ENCODE peak calls at places on chromosomes 6 and 20, in ten cellular contexts. N, D, X, P, R, E, A, I, G and B are unnamed samples.

GRCh38 chr6:139927742-139928305 is 553.4 kb upstream of the CITED2 start:
- DNase-seq in E (no peak), G (no peak), I (no peak), D (no peak), A (no peak), R (peak), X (no peak), N (no peak), P (no peak), B (no peak)

GRCh38 chr6:96450082-96450759 is 71.4 kb upstream of the UFL1 start:
- DNase-seq in G (no peak), X (no peak), N (no peak), I (no peak), E (peak), P (no peak), R (no peak), D (no peak), A (no peak), B (no peak)

GRCh38 chr6:17103715-17104114 is 1.9 kb downstream of the STMND1 start:
- DNase-seq in N (no peak), A (peak), D (no peak), E (no peak), X (no peak), I (no peak), G (peak), P (no peak), R (no peak), B (no peak)

GRCh38 chr6:33008944-33009861 is at the start of gene HLA-DOA:
- DNase-seq in I (no peak), X (peak), D (peak), A (no peak), R (peak), E (peak), P (no peak), G (peak), N (peak), B (no peak)

GRCh38 chr6:118553132-118553531 is 5.0 kb downstream of the PLN start:
- DNase-seq in E (no peak), A (no peak), P (no peak), N (no peak), G (no peak), R (no peak), I (no peak), X (no peak), D (no peak), B (no peak)

GRCh38 chr6:46323312-46323965 is 152.7 kb upstream of the ENPP5 start:
- DNase-seq in D (no peak), R (peak), A (no peak), I (no peak), P (no peak), G (peak), X (no peak), E (no peak), N (no peak), B (no peak)

GRCh38 chr20:51434556-51435256 is 107.8 kb downstream of the NFATC2 start:
- DNase-seq in R (peak), X (no peak), A (no peak), P (no peak), I (no peak), E (no peak), D (no peak), G (peak), N (no peak), B (no peak)

GRCh38 chr6:36075656-36076055 is 48.0 kb downstream of the MAPK14 start:
- DNase-seq in A (peak), P (no peak), N (no peak), G (no peak), D (no peak), I (no peak), R (no peak), X (no peak), E (no peak), B (no peak)

GRCh38 chr20:50580016-50580747 is 70.0 kb downstream of the PTPN1 start:
- DNase-seq in P (peak), N (peak), E (peak), A (peak), R (peak), X (no peak), I (peak), D (peak), G (no peak), B (peak)

GRCh38 chr6:142378138-142378875 is 76.5 kb downstream of the ADGRG6 start:
- DNase-seq in P (no peak), I (no peak), E (no peak), D (no peak), R (peak), G (peak), A (no peak), X (no peak), N (no peak), B (no peak)

GRCh38 chr6:161033667-161034066 is 42.1 kb downstream of the MAP3K4 start:
- DNase-seq in A (no peak), X (no peak), E (no peak), D (no peak), R (no peak), I (no peak), P (no peak), N (no peak), G (no peak), B (no peak)

GRCh38 chr6:44245912-44246662 is 814 bp upstream of the HSP90AB1 start:
- DNase-seq in E (peak), I (peak), G (peak), D (peak), A (peak), P (peak), X (peak), R (peak), N (peak), B (peak)

GRCh38 chr6:148508401-148509151 is 165.9 kb downstream of the SASH1 start:
- DNase-seq in G (peak), X (no peak), I (no peak), A (no peak), E (peak), D (no peak), R (peak), P (no peak), N (no peak), B (no peak)

GRCh38 chr6:37314803-37315515 is 38.8 kb upstream of the RNF8 start:
- DNase-seq in X (peak), D (peak), E (peak), A (peak), P (no peak), R (peak), G (peak), I (no peak), N (peak), B (peak)

GRCh38 chr6:69818223-69818930 is 21.6 kb upstream of the LMBRD1 start:
- DNase-seq in N (no peak), P (no peak), E (no peak), G (no peak), A (no peak), D (no peak), X (no peak), R (no peak), I (no peak), B (no peak)

GRCh38 chr20:31869942-31870702 is at the start of the genes DUSP15 and TTLL9:
- DNase-seq in R (no peak), P (peak), D (peak), E (peak), A (no peak), I (peak), N (no peak), G (no peak), X (no peak), B (peak)

GRCh38 chr6:53983301-53983700 is 127.9 kb upstream of the MLIP start:
- DNase-seq in D (no peak), A (no peak), N (no peak), E (no peak), X (no peak), R (no peak), I (no peak), P (no peak), G (no peak), B (no peak)

GRCh38 chr6:91299544-91300491 is 712.9 kb upstream of the MAP3K7 start:
- DNase-seq in X (no peak), E (no peak), R (no peak), P (peak), N (no peak), A (no peak), G (peak), I (no peak), D (no peak), B (peak)

GRCh38 chr6:90859056-90859455 is 272.2 kb upstream of the MAP3K7 start:
- DNase-seq in N (no peak), A (no peak), D (no peak), R (no peak), I (no peak), G (no peak), P (no peak), E (no peak), X (no peak), B (no peak)

GRCh38 chr6:138986578-138986977 is 1.5 kb downstream of the REPS1 start:
- DNase-seq in P (no peak), D (no peak), E (no peak), G (peak), N (no peak), A (no peak), I (no peak), X (no peak), R (peak), B (no peak)

GRCh38 chr6:161104966-161105365 is 113.4 kb downstream of the MAP3K4 start:
- DNase-seq in P (no peak), N (no peak), X (no peak), G (peak), I (no peak), R (peak), A (no peak), E (no peak), D (no peak), B (no peak)

GRCh38 chr6:107574856-107575255 is 84.9 kb downstream of the SOBP start:
- DNase-seq in E (no peak), R (no peak), G (no peak), A (no peak), X (no peak), D (no peak), N (no peak), I (no peak), P (no peak), B (no peak)